ENCODE peak calls at places on chromosomes 12 and 14, in eight cellular contexts. M is activated CD8-positive, alpha-beta memory T cell treated with anti-CD3 and anti-CD28 coated beads, Interleukin-2, amount 50 U/mL, for 48 hours; Y is Kasumi-1; U is HCT116; A is T1000; T is cardiac muscle cell; R is fibroblast of lung; F is activated effector memory CD4-positive, alpha-beta T cell treated with Interleukin-2 at 50 U/mL for 16 hours. Q is an unnamed sample.

GRCh38 chr14:105477659-105478623 is 3.3 kb downstream of the CRIP2 start:
- DNase-seq in U (no peak), T (no peak), Y (peak), F (peak), M (no peak), R (no peak), A (no peak), Q (no peak)

GRCh38 chr14:22131749-22132476 is 457.1 kb downstream of the DAD1 start:
- DNase-seq in T (no peak), A (no peak), U (no peak), M (peak), R (no peak), F (no peak), Y (peak), Q (no peak)

GRCh38 chr14:92600318-92601053 is 86.9 kb downstream of the RIN3 start:
- DNase-seq in T (no peak), R (peak), Y (peak), F (no peak), A (peak), M (no peak), U (no peak), Q (no peak)

GRCh38 chr12:3820122-3820521 is 53.1 kb downstream of the PARP11 start:
- DNase-seq in Y (no peak), U (no peak), M (no peak), A (no peak), T (no peak), R (peak), F (no peak), Q (no peak)

GRCh38 chr12:58419182-58419760 is 477.9 kb downstream of the ATP23 start:
- DNase-seq in Y (no peak), A (no peak), R (no peak), M (no peak), T (no peak), F (no peak), U (no peak), Q (no peak)

GRCh38 chr12:45483571-45483970 is 245.9 kb upstream of the ARID2 start:
- DNase-seq in M (no peak), U (no peak), R (peak), Y (no peak), A (no peak), F (no peak), T (no peak), Q (no peak)

GRCh38 chr12:9975614-9976013 is 4.4 kb downstream of the CLEC12A start:
- DNase-seq in U (no peak), A (no peak), F (no peak), Y (no peak), T (no peak), R (no peak), M (no peak), Q (no peak)

GRCh38 chr12:106074706-106075392 is 63.9 kb downstream of the NUAK1 start:
- DNase-seq in R (peak), A (no peak), M (no peak), Y (no peak), T (peak), U (no peak), F (no peak), Q (no peak)